ENCODE peak calls at places on chromosomes 4 and X, in five cellular contexts. One of them, this sample, is unnamed.

GRCh38 chrX:13685126-13685763 is 3.7 kb upstream of the RAB9A start:
- DNase-seq in RPMI8226: peak; percentile 53
- DNase-seq in NCI-H1092 treated with DMSO at 0.1 percent for 48 hours: no peak
- DNase-seq in HT1080: peak; percentile 48
- DNase-seq in fibroblast of the conjunctiva: no peak
- DNase-seq in this sample: no peak

GRCh38 chr4:52987401-52988056 is 125.4 kb downstream of the RASL11B start:
- DNase-seq in HT1080: no peak
- DNase-seq in fibroblast of the conjunctiva: no peak
- DNase-seq in RPMI8226: no peak
- DNase-seq in NCI-H1092 treated with DMSO at 0.1 percent for 48 hours: peak; percentile 25
- DNase-seq in this sample: no peak

GRCh38 chr4:139596680-139597279 is 40.8 kb upstream of the SETD7 start:
- DNase-seq in HT1080: no peak
- DNase-seq in fibroblast of the conjunctiva: no peak
- DNase-seq in RPMI8226: no peak
- DNase-seq in NCI-H1092 treated with DMSO at 0.1 percent for 48 hours: no peak
- DNase-seq in this sample: no peak

GRCh38 chr4:3010577-3010976 is 47.2 kb downstream of the GRK4 start:
- DNase-seq in NCI-H1092 treated with DMSO at 0.1 percent for 48 hours: no peak
- DNase-seq in HT1080: no peak
- DNase-seq in fibroblast of the conjunctiva: no peak
- DNase-seq in RPMI8226: no peak
- DNase-seq in this sample: no peak

GRCh38 chrX:26557691-26558321 is 341.8 kb downstream of the MAGEB5 start:
- DNase-seq in NCI-H1092 treated with DMSO at 0.1 percent for 48 hours: no peak
- DNase-seq in HT1080: peak; percentile 85
- DNase-seq in fibroblast of the conjunctiva: no peak
- DNase-seq in RPMI8226: no peak
- DNase-seq in this sample: no peak

GRCh38 chr4:145302725-145303124 is 122.3 kb upstream of the OTUD4 start:
- DNase-seq in HT1080: no peak
- DNase-seq in RPMI8226: no peak
- DNase-seq in fibroblast of the conjunctiva: no peak
- DNase-seq in NCI-H1092 treated with DMSO at 0.1 percent for 48 hours: no peak
- DNase-seq in this sample: no peak

GRCh38 chr4:5887361-5888221 is 5.3 kb downstream of the CRMP1 start:
- DNase-seq in HT1080: no peak
- DNase-seq in fibroblast of the conjunctiva: no peak
- DNase-seq in NCI-H1092 treated with DMSO at 0.1 percent for 48 hours: no peak
- DNase-seq in RPMI8226: peak; percentile 50
- DNase-seq in this sample: no peak

GRCh38 chr4:23630110-23630509 is 259.7 kb downstream of the PPARGC1A start:
- DNase-seq in HT1080: no peak
- DNase-seq in fibroblast of the conjunctiva: no peak
- DNase-seq in NCI-H1092 treated with DMSO at 0.1 percent for 48 hours: no peak
- DNase-seq in RPMI8226: no peak
- DNase-seq in this sample: no peak

GRCh38 chrX:133444952-133445831 is 29.9 kb upstream of the GPC4 start:
- DNase-seq in NCI-H1092 treated with DMSO at 0.1 percent for 48 hours: no peak
- DNase-seq in HT1080: peak; percentile 32
- DNase-seq in RPMI8226: no peak
- DNase-seq in fibroblast of the conjunctiva: no peak
- DNase-seq in this sample: peak; percentile 58